ENCODE peak calls at places on chromosomes 13 and 19, in six cellular contexts. Y, I, T, Q, H and D are unnamed samples.

GRCh38 chr19:47210689-47211316 is 20.2 kb downstream of the BBC3 start:
- DNase-seq in Y (peak; percentile 45), I (peak; percentile 92), T (peak; percentile 87), Q (peak; percentile 59), H (peak; percentile 83), D (peak; percentile 95)

GRCh38 chr19:43430142-43430710 is 15.5 kb downstream of the TEX101 start:
- DNase-seq in Y (no peak), I (no peak), T (no peak), Q (no peak), H (peak; percentile 18), D (peak; percentile 11)

GRCh38 chr13:93386191-93386590 is 159.6 kb downstream of the GPC6 start:
- DNase-seq in Y (no peak), I (no peak), T (no peak), Q (no peak), H (no peak), D (no peak)

GRCh38 chr13:29339386-29340272 is 255.9 kb downstream of the SLC7A1 start:
- DNase-seq in Y (no peak), I (no peak), T (no peak), Q (no peak), H (no peak), D (no peak)

GRCh38 chr19:13370948-13371347 is 135.3 kb downstream of the CACNA1A start:
- DNase-seq in Y (no peak), I (no peak), T (no peak), Q (no peak), H (no peak), D (no peak)

GRCh38 chr13:50081106-50081898 is 66.1 kb downstream of the KCNRG start:
- DNase-seq in Y (peak; percentile 74), I (no peak), T (peak; percentile 57), Q (no peak), H (no peak), D (no peak)

GRCh38 chr13:87671824-87672603 is 843 bp downstream of the SLITRK5 start:
- DNase-seq in Y (peak; percentile 43), I (no peak), T (peak; percentile 44), Q (no peak), H (no peak), D (no peak)

GRCh38 chr13:36130542-36131214 is 504 bp downstream of the DCLK1 start:
- DNase-seq in Y (peak; percentile 61), I (peak; percentile 66), T (peak; percentile 80), Q (no peak), H (no peak), D (no peak)

GRCh38 chr13:77034883-77035282 is 7.9 kb upstream of the FBXL3 start:
- DNase-seq in Y (no peak), I (no peak), T (peak; percentile 65), Q (no peak), H (peak; percentile 56), D (no peak)